ENCODE peak calls at places on chromosomes 13 and 19, in eight cellular contexts. K is stimulated activated CD4-positive, alpha-beta T cell treated with anti-CD3 and anti-CD28 coated beads, TNF-alpha, amount 100 ng/mL, for 24 hours; P is NCI-H1092 treated with DMSO at 0.1 percent for 48 hours; B is T-helper 9 cell; I is A549; F is brain microvascular endothelial cell; V is ELF-1; A is SK-MEL-5. E is an unnamed sample.

GRCh38 chr19:37893845-37894575 is 12.4 kb downstream of the WDR87 start:
- DNase-seq in K (no peak), P (no peak), B (no peak), I (no peak), F (no peak), V (no peak), A (no peak), E (no peak)

GRCh38 chr13:35630551-35631275 is 154.2 kb upstream of the MAB21L1 start:
- DNase-seq in K (no peak), P (peak), B (no peak), I (peak), F (peak), V (peak), A (peak), E (peak)

GRCh38 chr13:32824671-32825070 is 191.6 kb upstream of the KL start:
- DNase-seq in K (no peak), P (no peak), B (no peak), I (peak), F (peak), V (peak), A (no peak), E (peak)

GRCh38 chr13:100039740-100040139 is 49.2 kb upstream of the PCCA start:
- DNase-seq in K (no peak), P (peak), B (no peak), I (peak), F (peak), V (no peak), A (peak), E (no peak)

GRCh38 chr13:43058318-43058674 is 34.9 kb downstream of the DNAJC15 start:
- DNase-seq in K (no peak), P (no peak), B (no peak), I (peak), F (peak), V (peak), A (peak), E (peak)

GRCh38 chr13:74287672-74288169 is 153.5 kb upstream of the KLF12 start:
- DNase-seq in K (peak), P (peak), B (peak), I (no peak), F (peak), V (peak), A (peak), E (no peak)

GRCh38 chr13:49569993-49570689 is 15.2 kb downstream of the RCBTB1 start:
- DNase-seq in K (no peak), P (no peak), B (no peak), I (no peak), F (no peak), V (no peak), A (no peak), E (no peak)

GRCh38 chr13:37956536-37956935 is 87.0 kb upstream of the TRPC4 start:
- DNase-seq in K (no peak), P (no peak), B (no peak), I (no peak), F (no peak), V (no peak), A (no peak), E (no peak)

GRCh38 chr13:43242040-43242439 is 218.7 kb downstream of the DNAJC15 start:
- DNase-seq in K (no peak), P (peak), B (no peak), I (no peak), F (no peak), V (no peak), A (no peak), E (no peak)

GRCh38 chr19:3183721-3184641 is 1.7 kb upstream of the NCLN start:
- DNase-seq in K (no peak), P (no peak), B (no peak), I (no peak), F (no peak), V (no peak), A (no peak), E (no peak)

GRCh38 chr19:52492991-52493470 is 34.4 kb upstream of the ZNF808 start:
- DNase-seq in K (no peak), P (peak), B (no peak), I (no peak), F (no peak), V (peak), A (no peak), E (no peak)

GRCh38 chr13:26465514-26465913 is 92.0 kb upstream of the WASF3 start:
- DNase-seq in K (no peak), P (no peak), B (no peak), I (no peak), F (peak), V (no peak), A (no peak), E (no peak)

GRCh38 chr19:45215391-45216191 is 29.6 kb downstream of the EXOC3L2 start:
- DNase-seq in K (no peak), P (no peak), B (no peak), I (no peak), F (no peak), V (no peak), A (no peak), E (no peak)

GRCh38 chr19:13172335-13173128 is 22.3 kb downstream of the IER2 start:
- DNase-seq in K (no peak), P (no peak), B (peak), I (peak), F (peak), V (no peak), A (peak), E (peak)

GRCh38 chr13:26760835-26761582 is 423 bp upstream of the GPR12 start:
- DNase-seq in K (no peak), P (peak), B (no peak), I (no peak), F (no peak), V (peak), A (no peak), E (no peak)

GRCh38 chr13:38636756-38637155 is 50.1 kb upstream of the FREM2 start:
- DNase-seq in K (no peak), P (no peak), B (no peak), I (no peak), F (no peak), V (peak), A (no peak), E (no peak)

GRCh38 chr19:1312732-1313694 is 27.3 kb downstream of the EFNA2 start:
- DNase-seq in K (no peak), P (no peak), B (no peak), I (peak), F (peak), V (peak), A (no peak), E (peak)

GRCh38 chr13:33937373-33938087 is 119.6 kb downstream of the RFC3 start:
- DNase-seq in K (no peak), P (no peak), B (no peak), I (no peak), F (no peak), V (peak), A (peak), E (no peak)

GRCh38 chr13:84130739-84131138 is 248.5 kb upstream of the SLITRK1 start:
- DNase-seq in K (no peak), P (no peak), B (no peak), I (no peak), F (no peak), V (no peak), A (no peak), E (no peak)

GRCh38 chr19:11377237-11377636 is 2.8 kb downstream of the SWSAP1 start:
- DNase-seq in K (no peak), P (no peak), B (no peak), I (peak), F (peak), V (no peak), A (peak), E (no peak)

GRCh38 chr19:38448225-38448624 is 14.7 kb downstream of the RYR1 start:
- DNase-seq in K (no peak), P (no peak), B (no peak), I (no peak), F (no peak), V (no peak), A (no peak), E (no peak)

GRCh38 chr13:33228645-33229445 is 56.7 kb downstream of the STARD13 start:
- DNase-seq in K (no peak), P (peak), B (no peak), I (peak), F (peak), V (peak), A (peak), E (no peak)

GRCh38 chr19:9487016-9487415 is 11.4 kb downstream of the ZNF560 start:
- DNase-seq in K (no peak), P (no peak), B (no peak), I (no peak), F (no peak), V (no peak), A (no peak), E (no peak)

GRCh38 chr19:46341937-46342336 is 5.0 kb upstream of the PPP5C start:
- DNase-seq in K (no peak), P (no peak), B (no peak), I (no peak), F (no peak), V (no peak), A (no peak), E (no peak)

E was measured in H54.